ENCODE peak calls at places on chromosomes 5 and 9, in five cellular contexts. U is dorsolateral prefrontal cortex; L is cardiac fibroblast; H is stimulated activated CD8-positive, alpha-beta memory T cell treated with anti-CD3 and anti-CD28 coated beads, Interleukin-7, amount 100 ng/mL, for 48 hours; Z is chondrocyte. T is an unnamed sample.

GRCh38 chr9:18688581-18688980 is 214.6 kb downstream of the ADAMTSL1 start:
- DNase-seq in H (no peak), U (no peak), L (no peak), Z (no peak), T (no peak)

GRCh38 chr9:15513335-15513734 is 2.6 kb upstream of the PSIP1 start:
- DNase-seq in H (no peak), U (no peak), Z (no peak), L (peak), T (no peak)

GRCh38 chr5:112216140-112216539 is 202.9 kb downstream of the EPB41L4A start:
- DNase-seq in U (no peak), Z (no peak), L (no peak), H (no peak), T (no peak)

GRCh38 chr5:60334281-60334713 is 365.7 kb downstream of the DEPDC1B start:
- DNase-seq in H (no peak), Z (no peak), L (peak), U (no peak), T (no peak)

GRCh38 chr9:22169243-22169642 is 160.1 kb upstream of the CDKN2B start:
- DNase-seq in Z (no peak), H (no peak), U (no peak), L (peak), T (no peak)

GRCh38 chr5:15690611-15691010 is 190.6 kb downstream of the FBXL7 start:
- DNase-seq in Z (no peak), U (no peak), L (no peak), H (no peak), T (no peak)

GRCh38 chr9:129146441-129146933 is 31.6 kb downstream of the IER5L start:
- DNase-seq in L (peak), U (no peak), H (no peak), Z (no peak), T (no peak)

GRCh38 chr9:115006660-115007059 is 76.3 kb upstream of the TNFSF8 start:
- DNase-seq in L (peak), U (no peak), H (peak), Z (no peak), T (no peak)

GRCh38 chr9:100317706-100318105 is 35.0 kb downstream of the TEX10 start:
- DNase-seq in H (no peak), L (peak), U (no peak), Z (no peak), T (no peak)

GRCh38 chr9:137411670-137412380 is 11.1 kb downstream of the EXD3 start:
- DNase-seq in U (no peak), H (peak), L (peak), Z (no peak), T (no peak)

GRCh38 chr5:20294696-20295095 is 306.7 kb upstream of the CDH18 start:
- DNase-seq in Z (no peak), U (no peak), H (no peak), L (no peak), T (no peak)

GRCh38 chr9:34256104-34256503 is 73.0 kb downstream of the KIF24 start:
- DNase-seq in Z (no peak), L (no peak), U (no peak), H (no peak), T (no peak)

GRCh38 chr5:151661968-151662732 is 24.6 kb downstream of the SPARC start:
- DNase-seq in U (no peak), H (no peak), Z (no peak), L (no peak), T (no peak)

GRCh38 chr9:35730486-35730854 is 1.5 kb downstream of the TLN1 start:
- DNase-seq in L (no peak), H (no peak), U (no peak), Z (no peak), T (no peak)

GRCh38 chr5:53331463-53331862 is 149.0 kb upstream of the FST start:
- DNase-seq in L (peak), U (no peak), Z (no peak), H (no peak), T (no peak)

GRCh38 chr5:98794414-98795080 is 21.1 kb downstream of the RGMB start:
- DNase-seq in U (no peak), Z (no peak), L (no peak), H (no peak), T (no peak)

GRCh38 chr5:56814361-56814962 is 887 bp upstream of the MAP3K1 start:
- DNase-seq in U (no peak), Z (no peak), H (no peak), L (no peak), T (no peak)

GRCh38 chr9:91421987-91422765 is 1.5 kb downstream of the NFIL3 start:
- DNase-seq in L (peak), U (no peak), Z (no peak), H (no peak), T (peak)

GRCh38 chr9:112065781-112066606 is 109.1 kb downstream of the SUSD1 start:
- DNase-seq in L (peak), H (no peak), Z (no peak), U (no peak), T (no peak)

T was measured in hippocampal formation.